ENCODE peak calls at places on chromosomes 11 and 22, in seven cellular contexts. One of them, this sample, is unnamed.

GRCh38 chr11:44305643-44306468 is 4.1 kb downstream of the ALX4 start:
- DNase-seq in activated naive CD4-positive, alpha-beta T cell treated with Interleukin-2 at 50 U/mL for 16 hours: peak
- DNase-seq in stimulated activated naive CD4-positive, alpha-beta T cell: no peak
- DNase-seq in anterior cingulate cortex: no peak
- DNase-seq in AG09309: no peak
- DNase-seq in A549: no peak
- DNase-seq in stimulated activated CD4-positive, alpha-beta T cell treated with anti-CD3 and anti-CD28 coated beads, Interleukin-4, amount 100 ng/mL, for 48 hours: no peak
- DNase-seq in this sample: no peak

GRCh38 chr11:6931146-6931713 is 5.0 kb downstream of the ZNF215 start:
- DNase-seq in activated naive CD4-positive, alpha-beta T cell treated with Interleukin-2 at 50 U/mL for 16 hours: no peak
- DNase-seq in stimulated activated naive CD4-positive, alpha-beta T cell: no peak
- DNase-seq in anterior cingulate cortex: no peak
- DNase-seq in AG09309: no peak
- DNase-seq in A549: no peak
- DNase-seq in stimulated activated CD4-positive, alpha-beta T cell treated with anti-CD3 and anti-CD28 coated beads, Interleukin-4, amount 100 ng/mL, for 48 hours: no peak
- DNase-seq in this sample: no peak

GRCh38 chr11:16925495-16926065 is 88.6 kb downstream of the PLEKHA7 start:
- DNase-seq in activated naive CD4-positive, alpha-beta T cell treated with Interleukin-2 at 50 U/mL for 16 hours: peak
- DNase-seq in stimulated activated naive CD4-positive, alpha-beta T cell: no peak
- DNase-seq in anterior cingulate cortex: no peak
- DNase-seq in AG09309: no peak
- DNase-seq in A549: peak
- DNase-seq in stimulated activated CD4-positive, alpha-beta T cell treated with anti-CD3 and anti-CD28 coated beads, Interleukin-4, amount 100 ng/mL, for 48 hours: no peak
- DNase-seq in this sample: no peak

GRCh38 chr11:69010361-69010891 is 2.6 kb downstream of the MRGPRF start:
- DNase-seq in activated naive CD4-positive, alpha-beta T cell treated with Interleukin-2 at 50 U/mL for 16 hours: no peak
- DNase-seq in stimulated activated naive CD4-positive, alpha-beta T cell: no peak
- DNase-seq in anterior cingulate cortex: no peak
- DNase-seq in AG09309: no peak
- DNase-seq in A549: no peak
- DNase-seq in stimulated activated CD4-positive, alpha-beta T cell treated with anti-CD3 and anti-CD28 coated beads, Interleukin-4, amount 100 ng/mL, for 48 hours: no peak
- DNase-seq in this sample: no peak

GRCh38 chr22:46070215-46070721 is 80.1 kb upstream of the PPARA start:
- DNase-seq in activated naive CD4-positive, alpha-beta T cell treated with Interleukin-2 at 50 U/mL for 16 hours: peak
- DNase-seq in stimulated activated naive CD4-positive, alpha-beta T cell: peak
- DNase-seq in anterior cingulate cortex: no peak
- DNase-seq in AG09309: no peak
- DNase-seq in A549: peak
- DNase-seq in stimulated activated CD4-positive, alpha-beta T cell treated with anti-CD3 and anti-CD28 coated beads, Interleukin-4, amount 100 ng/mL, for 48 hours: no peak
- DNase-seq in this sample: no peak

GRCh38 chr11:92129811-92130210 is 94.8 kb upstream of the FAT3 start:
- DNase-seq in activated naive CD4-positive, alpha-beta T cell treated with Interleukin-2 at 50 U/mL for 16 hours: no peak
- DNase-seq in stimulated activated naive CD4-positive, alpha-beta T cell: no peak
- DNase-seq in anterior cingulate cortex: no peak
- DNase-seq in AG09309: no peak
- DNase-seq in A549: no peak
- DNase-seq in stimulated activated CD4-positive, alpha-beta T cell treated with anti-CD3 and anti-CD28 coated beads, Interleukin-4, amount 100 ng/mL, for 48 hours: no peak
- DNase-seq in this sample: no peak

GRCh38 chr11:22681281-22681812 is 14.9 kb downstream of the GAS2 start:
- DNase-seq in activated naive CD4-positive, alpha-beta T cell treated with Interleukin-2 at 50 U/mL for 16 hours: no peak
- DNase-seq in stimulated activated naive CD4-positive, alpha-beta T cell: no peak
- DNase-seq in anterior cingulate cortex: no peak
- DNase-seq in AG09309: no peak
- DNase-seq in A549: no peak
- DNase-seq in stimulated activated CD4-positive, alpha-beta T cell treated with anti-CD3 and anti-CD28 coated beads, Interleukin-4, amount 100 ng/mL, for 48 hours: no peak
- DNase-seq in this sample: no peak

GRCh38 chr22:50105529-50106100 is 15.8 kb downstream of the MOV10L1 start:
- DNase-seq in activated naive CD4-positive, alpha-beta T cell treated with Interleukin-2 at 50 U/mL for 16 hours: no peak
- DNase-seq in stimulated activated naive CD4-positive, alpha-beta T cell: no peak
- DNase-seq in anterior cingulate cortex: no peak
- DNase-seq in AG09309: no peak
- DNase-seq in A549: no peak
- DNase-seq in stimulated activated CD4-positive, alpha-beta T cell treated with anti-CD3 and anti-CD28 coated beads, Interleukin-4, amount 100 ng/mL, for 48 hours: no peak
- DNase-seq in this sample: no peak

GRCh38 chr11:10164621-10165020 is 129.4 kb downstream of the SBF2 start:
- DNase-seq in activated naive CD4-positive, alpha-beta T cell treated with Interleukin-2 at 50 U/mL for 16 hours: no peak
- DNase-seq in stimulated activated naive CD4-positive, alpha-beta T cell: no peak
- DNase-seq in anterior cingulate cortex: no peak
- DNase-seq in AG09309: no peak
- DNase-seq in A549: no peak
- DNase-seq in stimulated activated CD4-positive, alpha-beta T cell treated with anti-CD3 and anti-CD28 coated beads, Interleukin-4, amount 100 ng/mL, for 48 hours: no peak
- DNase-seq in this sample: no peak

GRCh38 chr22:36456459-36456835 is 25.0 kb downstream of the TXN2 start:
- DNase-seq in activated naive CD4-positive, alpha-beta T cell treated with Interleukin-2 at 50 U/mL for 16 hours: no peak
- DNase-seq in stimulated activated naive CD4-positive, alpha-beta T cell: no peak
- DNase-seq in anterior cingulate cortex: no peak
- DNase-seq in AG09309: no peak
- DNase-seq in A549: no peak
- DNase-seq in stimulated activated CD4-positive, alpha-beta T cell treated with anti-CD3 and anti-CD28 coated beads, Interleukin-4, amount 100 ng/mL, for 48 hours: no peak
- DNase-seq in this sample: no peak

GRCh38 chr22:29661355-29661754 is 57.9 kb downstream of the NF2 start:
- DNase-seq in activated naive CD4-positive, alpha-beta T cell treated with Interleukin-2 at 50 U/mL for 16 hours: no peak
- DNase-seq in stimulated activated naive CD4-positive, alpha-beta T cell: no peak
- DNase-seq in anterior cingulate cortex: no peak
- DNase-seq in AG09309: no peak
- DNase-seq in A549: no peak
- DNase-seq in stimulated activated CD4-positive, alpha-beta T cell treated with anti-CD3 and anti-CD28 coated beads, Interleukin-4, amount 100 ng/mL, for 48 hours: no peak
- DNase-seq in this sample: no peak

GRCh38 chr11:133817449-133817848 is 27.9 kb downstream of the SPATA19 start:
- DNase-seq in activated naive CD4-positive, alpha-beta T cell treated with Interleukin-2 at 50 U/mL for 16 hours: no peak
- DNase-seq in stimulated activated naive CD4-positive, alpha-beta T cell: no peak
- DNase-seq in anterior cingulate cortex: no peak
- DNase-seq in AG09309: no peak
- DNase-seq in A549: no peak
- DNase-seq in stimulated activated CD4-positive, alpha-beta T cell treated with anti-CD3 and anti-CD28 coated beads, Interleukin-4, amount 100 ng/mL, for 48 hours: no peak
- DNase-seq in this sample: no peak

GRCh38 chr22:37077802-37078448 is 26.4 kb downstream of the KCTD17 start:
- DNase-seq in activated naive CD4-positive, alpha-beta T cell treated with Interleukin-2 at 50 U/mL for 16 hours: peak
- DNase-seq in stimulated activated naive CD4-positive, alpha-beta T cell: peak
- DNase-seq in anterior cingulate cortex: peak
- DNase-seq in AG09309: no peak
- DNase-seq in A549: peak
- DNase-seq in stimulated activated CD4-positive, alpha-beta T cell treated with anti-CD3 and anti-CD28 coated beads, Interleukin-4, amount 100 ng/mL, for 48 hours: peak
- DNase-seq in this sample: peak

GRCh38 chr11:116871248-116871647 is 33.8 kb upstream of the APOA1 start:
- DNase-seq in activated naive CD4-positive, alpha-beta T cell treated with Interleukin-2 at 50 U/mL for 16 hours: no peak
- DNase-seq in stimulated activated naive CD4-positive, alpha-beta T cell: no peak
- DNase-seq in anterior cingulate cortex: no peak
- DNase-seq in AG09309: peak
- DNase-seq in A549: no peak
- DNase-seq in stimulated activated CD4-positive, alpha-beta T cell treated with anti-CD3 and anti-CD28 coated beads, Interleukin-4, amount 100 ng/mL, for 48 hours: no peak
- DNase-seq in this sample: peak

GRCh38 chr11:6610591-6610990 is 1.4 kb downstream of the TAF10 start:
- DNase-seq in activated naive CD4-positive, alpha-beta T cell treated with Interleukin-2 at 50 U/mL for 16 hours: peak
- DNase-seq in stimulated activated naive CD4-positive, alpha-beta T cell: no peak
- DNase-seq in anterior cingulate cortex: no peak
- DNase-seq in AG09309: no peak
- DNase-seq in A549: no peak
- DNase-seq in stimulated activated CD4-positive, alpha-beta T cell treated with anti-CD3 and anti-CD28 coated beads, Interleukin-4, amount 100 ng/mL, for 48 hours: no peak
- DNase-seq in this sample: no peak

GRCh38 chr11:45924036-45924915 is 1.8 kb downstream of the LARGE2 start:
- DNase-seq in activated naive CD4-positive, alpha-beta T cell treated with Interleukin-2 at 50 U/mL for 16 hours: no peak
- DNase-seq in stimulated activated naive CD4-positive, alpha-beta T cell: no peak
- DNase-seq in anterior cingulate cortex: no peak
- DNase-seq in AG09309: no peak
- DNase-seq in A549: no peak
- DNase-seq in stimulated activated CD4-positive, alpha-beta T cell treated with anti-CD3 and anti-CD28 coated beads, Interleukin-4, amount 100 ng/mL, for 48 hours: no peak
- DNase-seq in this sample: no peak

GRCh38 chr22:37139762-37140161 is 10.0 kb downstream of the IL2RB start:
- DNase-seq in activated naive CD4-positive, alpha-beta T cell treated with Interleukin-2 at 50 U/mL for 16 hours: no peak
- DNase-seq in stimulated activated naive CD4-positive, alpha-beta T cell: no peak
- DNase-seq in anterior cingulate cortex: no peak
- DNase-seq in AG09309: no peak
- DNase-seq in A549: no peak
- DNase-seq in stimulated activated CD4-positive, alpha-beta T cell treated with anti-CD3 and anti-CD28 coated beads, Interleukin-4, amount 100 ng/mL, for 48 hours: no peak
- DNase-seq in this sample: no peak

GRCh38 chr11:9570313-9570712 is 3.2 kb upstream of the WEE1 start:
- DNase-seq in activated naive CD4-positive, alpha-beta T cell treated with Interleukin-2 at 50 U/mL for 16 hours: no peak
- DNase-seq in stimulated activated naive CD4-positive, alpha-beta T cell: no peak
- DNase-seq in anterior cingulate cortex: no peak
- DNase-seq in AG09309: no peak
- DNase-seq in A549: no peak
- DNase-seq in stimulated activated CD4-positive, alpha-beta T cell treated with anti-CD3 and anti-CD28 coated beads, Interleukin-4, amount 100 ng/mL, for 48 hours: no peak
- DNase-seq in this sample: no peak